ENCODE peak calls at places on chromosome 6, in seven cellular contexts. G is HT1080; A is M059J; H is lung; I is nephron progenitor cell; R is cardiac muscle cell; V is stimulated activated CD8-positive, alpha-beta memory T cell treated with anti-CD3 and anti-CD28 coated beads, Interleukin-15, amount 100 ng/mL, for 24 hours. U is an unnamed sample.

GRCh38 chr6:32522302-32523047 is 7.6 kb downstream of the HLA-DRB5 start:
- DNase-seq in G (no peak), A (no peak), H (no peak), I (no peak), R (no peak), V (no peak), U (no peak)

GRCh38 chr6:104754788-104755409 is 104.8 kb downstream of the HACE1 start:
- DNase-seq in G (no peak), A (no peak), H (no peak), I (no peak), R (no peak), V (no peak), U (no peak)

GRCh38 chr6:139355172-139355571 is 19.3 kb downstream of the CITED2 start:
- DNase-seq in G (no peak), A (no peak), H (no peak), I (no peak), R (no peak), V (no peak), U (no peak)

GRCh38 chr6:50925548-50925947 is 106.9 kb downstream of the TFAP2B start:
- DNase-seq in G (no peak), A (no peak), H (no peak), I (no peak), R (no peak), V (no peak), U (no peak)

GRCh38 chr6:157885211-157885788 is 62.3 kb downstream of the SNX9 start:
- DNase-seq in G (no peak), A (no peak), H (no peak), I (no peak), R (no peak), V (no peak), U (no peak)

GRCh38 chr6:169097336-169098052 is 156.2 kb downstream of the THBS2 start:
- DNase-seq in G (peak), A (peak), H (peak), I (no peak), R (no peak), V (no peak), U (no peak)

GRCh38 chr6:169931223-169931760 is 179.9 kb downstream of the ERMARD start:
- DNase-seq in G (no peak), A (no peak), H (no peak), I (no peak), R (no peak), V (no peak), U (no peak)

GRCh38 chr6:33432546-33432945 is 12.7 kb downstream of the SYNGAP1 start:
- DNase-seq in G (no peak), A (no peak), H (no peak), I (no peak), R (no peak), V (no peak), U (no peak)

GRCh38 chr6:46103437-46103836 is 26.4 kb upstream of the ENPP4 start:
- DNase-seq in G (no peak), A (peak), H (no peak), I (no peak), R (no peak), V (no peak), U (no peak)

U was measured in sigmoid colon.